ENCODE peak calls at places on chromosomes 2 and 18, in four cellular contexts. W is GM12878, T is K562, M is SK-N-SH. Q is an unnamed sample.

GRCh38 chr2:190571666-190572065 is 37.1 kb upstream of the NEMP2 start:
- DNase-seq in W (no peak), T (no peak), M (peak; percentile 54), Q (no peak)

GRCh38 chr18:46418657-46419260 is 238.3 kb downstream of the LOXHD1 start:
- DNase-seq in W (no peak), T (no peak), M (no peak), Q (no peak)

GRCh38 chr2:145984541-145984940 is 1464.6 kb upstream of the ZEB2 start:
- DNase-seq in W (no peak), T (no peak), M (no peak), Q (no peak)

GRCh38 chr2:142965464-142965863 is 88.0 kb downstream of the KYNU start:
- DNase-seq in W (no peak), T (no peak), M (no peak), Q (no peak)

GRCh38 chr2:186199029-186199428 is 287.0 kb upstream of the ZC3H15 start:
- DNase-seq in W (no peak), T (no peak), M (no peak), Q (no peak)

GRCh38 chr2:174003635-174004310 is 38.6 kb upstream of the SP3 start:
- DNase-seq in W (no peak), T (no peak), M (no peak), Q (peak; percentile 36)

GRCh38 chr18:49059028-49059670 is 108.4 kb upstream of the SMAD7 start:
- DNase-seq in W (no peak), T (no peak), M (no peak), Q (no peak)

GRCh38 chr2:233121856-233122255 is 61.7 kb downstream of the INPP5D start:
- DNase-seq in W (no peak), T (no peak), M (no peak), Q (no peak)

GRCh38 chr18:56678836-56679565 is 27.8 kb downstream of the WDR7 start:
- DNase-seq in W (no peak), T (no peak), M (no peak), Q (no peak)

GRCh38 chr2:29847901-29848300 is 73.5 kb downstream of the ALK start:
- DNase-seq in W (no peak), T (no peak), M (no peak), Q (no peak)

DNA sequence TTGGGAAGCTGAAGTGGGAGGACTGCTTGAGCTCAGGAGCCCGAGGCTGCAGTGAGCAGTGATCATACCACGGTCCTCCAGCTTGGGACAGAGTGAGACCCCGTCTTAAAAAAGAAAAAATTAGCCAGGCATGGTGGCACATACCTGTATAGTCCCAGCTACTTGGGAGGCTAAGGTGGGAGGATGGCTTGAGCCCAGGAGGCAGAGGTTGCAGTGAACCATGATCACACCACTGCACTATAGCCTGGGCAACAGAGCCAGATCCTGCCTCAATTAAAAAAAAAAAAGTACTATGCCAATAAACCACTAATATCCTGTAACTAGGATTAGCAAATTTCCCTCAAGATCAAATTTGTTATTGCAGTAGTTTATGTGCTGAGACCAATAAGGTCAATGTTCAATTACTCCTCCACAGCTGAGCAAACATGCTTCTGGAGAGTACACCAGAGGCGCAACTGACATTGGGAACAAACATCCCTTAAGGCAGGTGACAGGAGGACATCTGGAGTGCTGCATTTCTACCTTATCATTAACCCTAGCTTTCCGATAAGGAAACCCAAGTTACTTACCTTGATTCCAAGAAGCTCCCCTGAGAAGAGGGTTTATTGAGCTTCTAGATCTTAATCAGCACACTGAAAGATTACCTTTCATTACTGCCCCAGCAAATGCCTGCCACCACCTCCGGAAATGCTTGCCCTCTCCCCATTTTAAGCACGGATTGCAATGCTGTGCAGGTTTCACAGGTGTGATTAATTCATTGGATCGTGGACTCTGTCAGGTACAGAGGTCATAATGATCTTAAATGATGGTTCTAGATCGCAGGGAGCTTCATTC is 26.2 kb downstream of the MGAT4A start:
- DNase-seq in W (no peak), T (no peak), M (no peak), Q (no peak)
- TF ChIP-seq USF1 in W (no peak), T (no peak), M (no peak), Q (no peak)

GRCh38 chr2:74927617-74928016 is 30.8 kb upstream of the POLE4 start:
- DNase-seq in W (no peak), T (no peak), M (no peak), Q (no peak)

GRCh38 chr2:74922592-74923227 is 35.7 kb upstream of the POLE4 start:
- DNase-seq in W (no peak), T (no peak), M (no peak), Q (no peak)

GRCh38 chr2:74921236-74921736 is 37.2 kb upstream of the POLE4 start:
- DNase-seq in W (no peak), T (no peak), M (no peak), Q (no peak)

GRCh38 chr2:74924463-74925265 is 33.8 kb upstream of the POLE4 start:
- DNase-seq in W (no peak), T (no peak), M (no peak), Q (no peak)

DNA sequence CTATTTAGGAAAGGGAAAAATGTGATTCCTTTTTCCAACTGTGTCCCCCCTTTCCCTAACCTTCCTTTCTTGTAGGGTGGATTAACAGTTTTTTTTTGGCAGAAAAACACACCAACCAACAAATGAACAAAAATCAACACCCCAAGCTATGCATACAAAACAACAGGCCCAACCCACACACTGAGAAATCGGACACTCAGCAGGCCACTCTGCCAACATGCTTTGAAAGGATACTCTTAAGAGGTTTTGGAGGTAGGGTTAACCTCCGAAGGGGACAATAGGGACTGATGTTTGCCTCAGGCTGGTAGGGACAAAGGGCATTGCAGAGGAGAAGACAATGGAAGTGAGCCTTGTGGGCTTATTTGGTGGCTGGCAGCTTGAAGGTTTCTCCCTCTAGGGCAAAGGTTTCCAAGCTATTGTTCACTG is 33.1 kb upstream of the POLE4 start:
- DNase-seq in W (no peak), T (no peak), M (no peak), Q (no peak)
- TF ChIP-seq USF1 in W (no peak), T (no peak), M (no peak), Q (no peak)

GRCh38 chr2:212147921-212148513 is 390.6 kb downstream of the ERBB4 start:
- DNase-seq in W (no peak), T (peak; percentile 3), M (no peak), Q (no peak)
- TF ChIP-seq USF1 in W (no peak), T (no peak), M (no peak), Q (no peak)

GRCh38 chr2:99925960-99926359 is 216.4 kb downstream of the AFF3 start:
- DNase-seq in W (no peak), T (no peak), M (no peak), Q (no peak)

GRCh38 chr2:99922664-99923063 is 219.7 kb downstream of the AFF3 start:
- DNase-seq in W (no peak), T (no peak), M (no peak), Q (no peak)

GRCh38 chr2:99921903-99922302 is 220.5 kb downstream of the AFF3 start:
- DNase-seq in W (no peak), T (no peak), M (no peak), Q (no peak)

GRCh38 chr2:99928472-99929053 is 213.8 kb downstream of the AFF3 start:
- DNase-seq in W (no peak), T (no peak), M (no peak), Q (no peak)

DNA sequence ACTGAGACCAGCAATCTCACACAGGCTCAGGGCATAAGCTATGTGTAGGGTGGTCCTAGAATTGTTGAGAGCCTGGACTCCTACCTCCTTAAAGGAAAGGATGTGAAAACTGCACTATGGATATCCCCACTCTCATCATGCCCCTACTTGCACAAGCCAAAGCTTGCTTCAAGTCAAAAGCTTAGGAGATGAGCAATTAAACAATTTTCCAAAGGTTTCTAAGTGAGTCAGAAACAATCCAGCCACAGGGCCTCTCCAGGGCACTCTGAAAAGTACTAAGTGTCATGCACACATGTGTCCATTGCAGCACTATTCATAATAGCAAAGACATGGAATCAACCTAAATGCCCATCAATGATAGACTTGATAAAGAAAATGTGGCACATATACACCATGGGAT is 215.4 kb downstream of the AFF3 start:
- DNase-seq in W (no peak), T (no peak), M (no peak), Q (no peak)
- TF ChIP-seq USF1 in W (no peak), T (no peak), M (no peak), Q (no peak)

GRCh38 chr2:161788175-161788574 is 164.0 kb downstream of the SLC4A10 start:
- DNase-seq in W (no peak), T (no peak), M (no peak), Q (no peak)

GRCh38 chr2:161780881-161781280 is 156.7 kb downstream of the SLC4A10 start:
- DNase-seq in W (no peak), T (no peak), M (no peak), Q (no peak)

DNA sequence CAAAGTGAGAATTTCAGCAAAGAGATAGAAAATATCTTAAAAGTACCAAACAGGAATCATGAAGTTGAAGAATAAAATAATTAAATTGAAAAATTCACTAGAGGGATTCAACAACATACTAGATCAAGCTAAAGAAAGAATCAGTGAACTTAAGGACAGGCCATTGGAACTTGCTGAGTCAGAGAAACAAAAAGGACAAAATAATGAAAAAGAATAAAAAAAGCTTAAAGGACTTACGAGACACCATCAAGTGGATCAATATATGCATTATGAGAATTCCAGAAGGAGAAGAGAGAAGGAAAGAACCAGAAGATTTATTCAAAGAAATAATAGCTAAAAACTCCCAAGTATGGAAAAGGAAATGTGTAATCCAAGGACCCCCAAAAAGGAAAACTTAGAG is 158.4 kb downstream of the SLC4A10 start:
- DNase-seq in W (no peak), T (no peak), M (no peak), Q (no peak)
- TF ChIP-seq USF1 in W (no peak), T (no peak), M (no peak), Q (no peak)

DNA sequence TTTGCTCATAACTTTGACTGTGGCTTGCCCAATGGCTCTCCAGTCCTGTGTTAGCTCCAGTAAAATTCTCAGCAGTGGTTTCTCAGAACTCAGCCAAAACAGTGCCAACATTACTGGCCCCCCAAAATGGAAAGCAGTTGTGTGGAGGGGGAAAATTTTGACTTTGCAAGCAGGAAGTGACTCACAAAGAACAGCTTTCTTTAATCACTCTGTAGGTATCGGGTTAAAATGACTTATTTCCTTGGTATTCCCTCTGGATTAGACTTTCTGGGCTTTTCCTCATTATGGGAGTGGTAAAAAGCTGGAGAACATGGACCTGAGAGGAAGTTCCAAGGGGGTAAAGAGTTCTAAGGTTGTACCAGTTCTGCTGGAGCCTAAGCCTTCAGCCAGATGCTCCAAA is 175.7 kb upstream of the RND3 start:
- DNase-seq in W (no peak), T (no peak), M (no peak), Q (no peak)
- TF ChIP-seq USF1 in W (no peak), T (no peak), M (no peak), Q (no peak)

GRCh38 chr2:121664086-121664485 is 14.8 kb upstream of the CLASP1 start:
- DNase-seq in W (no peak), T (no peak), M (no peak), Q (no peak)

GRCh38 chr2:121663458-121663857 is 14.2 kb upstream of the CLASP1 start:
- DNase-seq in W (no peak), T (no peak), M (no peak), Q (no peak)

GRCh38 chr2:121664713-121665112 is 15.5 kb upstream of the CLASP1 start:
- DNase-seq in W (no peak), T (no peak), M (no peak), Q (no peak)

GRCh38 chr2:121662651-121663050 is 13.4 kb upstream of the CLASP1 start:
- DNase-seq in W (no peak), T (no peak), M (no peak), Q (no peak)

GRCh38 chr2:121659933-121660332 is 10.7 kb upstream of the CLASP1 start:
- DNase-seq in W (no peak), T (no peak), M (no peak), Q (no peak)
- TF ChIP-seq USF1 in W (no peak), T (no peak), M (no peak), Q (no peak)

GRCh38 chr2:229612395-229612971 is 101.9 kb downstream of the DNER start:
- DNase-seq in W (no peak), T (no peak), M (no peak), Q (no peak)
- TF ChIP-seq USF1 in W (no peak), T (no peak), M (no peak), Q (no peak)

GRCh38 chr18:24552218-24552617 is 91.8 kb downstream of the HRH4 start:
- DNase-seq in W (no peak), T (no peak), M (no peak), Q (no peak)
- TF ChIP-seq USF1 in W (no peak), T (no peak), M (no peak), Q (no peak)